ENCODE peak calls at places on chromosomes 2 and 18, in eight cellular contexts. E is uterus; P is ovary; R is tibial artery; O is CD8-positive, alpha-beta T cell; Z is SJSA1; F is suprapubic skin; V is cardiac muscle cell. B is an unnamed sample. For H3K36me3 and H3K4me1, the result is how much of the 10 kb centered on the place peaks cover.

GRCh38 chr18:6323319-6323889 is 91.3 kb downstream of the L3MBTL4 start:
- DNase-seq in V (no peak), R (no peak), E (no peak), O (no peak), Z (no peak), F (no peak), P (no peak), B (no peak)

GRCh38 chr2:23905155-23905554 is 21.8 kb downstream of the ATAD2B start:
- DNase-seq in O (no peak), R (no peak), V (peak), F (no peak), P (no peak), Z (peak), E (no peak), B (no peak)

GRCh38 chr2:71453404-71454220 is at the start of gene DYSF:
- DNase-seq in Z (no peak), E (no peak), V (peak), R (peak), F (no peak), P (no peak), O (no peak), B (peak)

GRCh38 chr2:38438536-38439225 is 61.6 kb upstream of the ATL2 start:
- DNase-seq in F (no peak), R (no peak), Z (no peak), P (no peak), O (no peak), E (no peak), V (no peak), B (no peak)

GRCh38 chr18:79926715-79927596 is 24.5 kb downstream of the SLC66A2 start:
- DNase-seq in E (peak), O (no peak), Z (peak), R (peak), P (peak), V (no peak), F (peak), B (peak)

GRCh38 chr18:23277399-23277798 is 142.1 kb downstream of the CABLES1 start:
- DNase-seq in Z (no peak), R (no peak), P (no peak), V (no peak), O (no peak), E (no peak), F (no peak), B (no peak)

GRCh38 chr2:119106301-119106897 is 52.2 kb downstream of the C1QL2 start:
- DNase-seq in F (no peak), Z (no peak), O (no peak), P (peak), R (no peak), V (peak), E (no peak), B (no peak)

GRCh38 chr2:46980786-46981583 is 65.4 kb upstream of the MCFD2 start:
- DNase-seq in R (no peak), Z (no peak), P (no peak), E (no peak), O (no peak), V (peak), F (no peak), B (no peak)

GRCh38 chr2:209425082-209426071 is 1.5 kb downstream of the MAP2 start:
- DNase-seq in Z (no peak), R (no peak), F (no peak), O (no peak), P (no peak), E (no peak), V (peak), B (peak)

GRCh38 chr2:62267687-62268086 is 71.8 kb downstream of the B3GNT2 start:
- DNase-seq in O (no peak), Z (no peak), P (no peak), E (no peak), F (no peak), R (no peak), V (peak), B (no peak)

GRCh38 chr2:218964041-218964771 is 4.7 kb downstream of the CDK5R2 start:
- DNase-seq in V (peak), R (peak), Z (no peak), P (no peak), O (no peak), F (no peak), E (no peak), B (no peak)

GRCh38 chr2:6993230-6993640 is 76.0 kb downstream of the RNF144A start:
- DNase-seq in R (peak), Z (no peak), E (peak), P (peak), F (no peak), V (peak), O (no peak), B (no peak)

GRCh38 chr2:209431701-209432100 is 7.9 kb downstream of the MAP2 start:
- DNase-seq in Z (no peak), E (no peak), V (peak), F (no peak), P (no peak), R (no peak), O (no peak), B (no peak)

GRCh38 chr2:240248981-240249422 is 108.5 kb upstream of the OTOS start:
- DNase-seq in V (no peak), Z (peak), F (no peak), R (no peak), P (peak), O (no peak), E (no peak), B (no peak)
- H3K36me3 ChIP-seq in V (under half), Z (under half), F (under half), R (under half), P (under half), O (under half), E (under half), B (under half)

GRCh38 chr2:108626993-108627392 is 92.3 kb upstream of the RANBP2 start:
- DNase-seq in Z (no peak), P (no peak), E (no peak), V (no peak), R (no peak), F (no peak), O (no peak), B (no peak)

GRCh38 chr2:108627911-108628567 is 91.2 kb upstream of the RANBP2 start:
- DNase-seq in F (no peak), Z (no peak), P (no peak), O (no peak), V (no peak), R (no peak), E (no peak), B (no peak)

GRCh38 chr2:108625828-108626195 is 91.5 kb downstream of the LIMS1 start:
- DNase-seq in F (no peak), P (no peak), E (no peak), Z (no peak), V (no peak), O (no peak), R (no peak), B (no peak)

GRCh38 chr2:108623616-108624015 is 89.3 kb downstream of the LIMS1 start:
- DNase-seq in V (no peak), Z (no peak), O (no peak), P (no peak), R (no peak), F (no peak), E (no peak), B (no peak)

GRCh38 chr2:108625186-108625827 is 91.0 kb downstream of the LIMS1 start:
- DNase-seq in V (no peak), P (no peak), Z (no peak), O (no peak), R (no peak), E (no peak), F (no peak), B (no peak)
- H3K4me1 ChIP-seq in V (under half), P (under half), Z (under half), O (under half), R (under half), E (under half), F (under half), B (under half)

GRCh38 chr2:157143901-157144300 is 113.6 kb upstream of the GALNT5 start:
- DNase-seq in Z (no peak), R (no peak), O (no peak), P (no peak), E (no peak), V (no peak), F (no peak), B (no peak)
- H3K27ac ChIP-seq in Z (no peak), R (no peak), O (no peak), P (no peak), E (no peak), V (no peak), F (no peak), B (no peak)

GRCh38 chr2:120118471-120118870 is 104.7 kb downstream of the TMEM185B start:
- DNase-seq in V (no peak), F (no peak), R (no peak), O (no peak), P (no peak), E (no peak), Z (no peak), B (no peak)
- H3K36me3 ChIP-seq in V (under half), F (under half), R (under half), O (under half), P (under half), E (under half), Z (under half), B (under half)

DNA sequence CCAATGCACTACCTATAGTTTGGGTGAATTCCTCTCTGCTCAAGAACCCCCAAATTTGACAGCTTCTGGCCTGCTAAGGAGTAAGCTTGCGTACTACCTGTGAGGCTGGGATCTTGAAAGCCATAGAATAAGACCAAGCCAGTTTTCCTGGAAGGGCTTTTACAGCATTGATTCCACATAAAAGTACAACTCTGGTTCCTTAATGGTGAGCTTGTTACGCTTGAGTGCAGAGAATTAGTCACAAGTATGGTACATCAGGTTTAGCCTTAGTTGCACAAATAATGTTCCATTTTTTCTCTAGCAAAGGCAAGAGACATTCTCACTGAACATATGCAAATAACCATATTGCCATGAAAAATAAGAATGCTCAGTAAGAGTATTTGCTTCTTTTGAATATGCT is 39.1 kb upstream of the STK39 start:
- DNase-seq in V (no peak), Z (no peak), E (no peak), P (no peak), F (no peak), R (no peak), O (no peak), B (no peak)
- H3K4me1 ChIP-seq in V (under half), Z (under half), E (under half), P (under half), F (under half), R (under half), O (under half), B (under half)

GRCh38 chr2:127370010-127370409 is 17.8 kb downstream of the MAP3K2 start:
- DNase-seq in F (no peak), R (no peak), O (no peak), V (no peak), Z (no peak), P (no peak), E (no peak), B (no peak)
- H3K27ac ChIP-seq in F (no peak), R (no peak), O (no peak), V (no peak), Z (no peak), P (no peak), E (no peak), B (no peak)

GRCh38 chr2:134235771-134236170 is 18.1 kb upstream of the MGAT5 start:
- DNase-seq in O (no peak), F (no peak), E (no peak), P (no peak), R (no peak), V (no peak), Z (no peak), B (no peak)
- H3K36me3 ChIP-seq in O (under half), F (under half), E (under half), P (under half), R (under half), V (under half), Z (under half), B (under half)

B was measured in aorta.